ENCODE peak calls at places on chromosomes 1 and 21, in seven cellular contexts. One of them, this sample, is unnamed. For H3K27me3, the result is how much of the 10 kb centered on the place peaks cover.

GRCh38 chr1:152374451-152374850 is 14.6 kb upstream of the FLG2 start:
- DNase-seq in tibial nerve: no peak
- DNase-seq in upper lobe of left lung: no peak
- DNase-seq in heart left ventricle: peak
- DNase-seq in Peyer's patch: no peak
- DNase-seq in ovary: no peak
- DNase-seq in uterus: no peak
- DNase-seq in this sample: no peak

GRCh38 chr1:155029513-155030242 is 3.9 kb downstream of the DCST2 start:
- DNase-seq in heart left ventricle: no peak
- DNase-seq in upper lobe of left lung: no peak
- DNase-seq in uterus: no peak
- DNase-seq in ovary: no peak
- DNase-seq in Peyer's patch: no peak
- DNase-seq in tibial nerve: no peak
- DNase-seq in this sample: no peak

GRCh38 chr1:175287377-175287776 is 94.8 kb upstream of the KIAA0040 start:
- DNase-seq in uterus: no peak
- DNase-seq in tibial nerve: no peak
- DNase-seq in heart left ventricle: no peak
- DNase-seq in Peyer's patch: peak
- DNase-seq in upper lobe of left lung: no peak
- DNase-seq in ovary: no peak
- DNase-seq in this sample: no peak

GRCh38 chr21:45468051-45468970 is 63.3 kb downstream of the COL18A1 start:
- DNase-seq in tibial nerve: no peak
- DNase-seq in upper lobe of left lung: no peak
- DNase-seq in heart left ventricle: no peak
- DNase-seq in uterus: no peak
- DNase-seq in Peyer's patch: no peak
- DNase-seq in ovary: no peak
- DNase-seq in this sample: no peak

GRCh38 chr1:82492168-82492567 is 691.4 kb downstream of the ADGRL2 start:
- DNase-seq in upper lobe of left lung: no peak
- DNase-seq in tibial nerve: no peak
- DNase-seq in uterus: no peak
- DNase-seq in heart left ventricle: no peak
- DNase-seq in ovary: no peak
- DNase-seq in Peyer's patch: no peak
- DNase-seq in this sample: no peak

GRCh38 chr1:22665752-22666151 is 12.7 kb downstream of the C1QB start:
- DNase-seq in heart left ventricle: no peak
- DNase-seq in tibial nerve: no peak
- DNase-seq in ovary: peak
- DNase-seq in Peyer's patch: no peak
- DNase-seq in uterus: no peak
- DNase-seq in upper lobe of left lung: no peak
- DNase-seq in this sample: no peak

GRCh38 chr21:45162115-45162514 is 87.7 kb downstream of the ADARB1 start:
- DNase-seq in Peyer's patch: no peak
- DNase-seq in heart left ventricle: no peak
- DNase-seq in upper lobe of left lung: no peak
- DNase-seq in tibial nerve: no peak
- DNase-seq in uterus: no peak
- DNase-seq in ovary: no peak
- DNase-seq in this sample: no peak

GRCh38 chr21:42120056-42120903 is 49.2 kb downstream of the UMODL1 start:
- DNase-seq in heart left ventricle: no peak
- DNase-seq in Peyer's patch: peak
- DNase-seq in uterus: no peak
- DNase-seq in ovary: no peak
- DNase-seq in upper lobe of left lung: no peak
- DNase-seq in tibial nerve: no peak
- DNase-seq in this sample: no peak

GRCh38 chr1:96358057-96358456 is 363.5 kb upstream of the PTBP2 start:
- DNase-seq in Peyer's patch: no peak
- DNase-seq in tibial nerve: no peak
- DNase-seq in upper lobe of left lung: no peak
- DNase-seq in ovary: no peak
- DNase-seq in uterus: no peak
- DNase-seq in heart left ventricle: no peak
- DNase-seq in this sample: no peak

GRCh38 chr1:201016211-201016651 is 7.3 kb downstream of the KIF21B start:
- DNase-seq in upper lobe of left lung: peak
- DNase-seq in ovary: peak
- DNase-seq in uterus: no peak
- DNase-seq in tibial nerve: no peak
- DNase-seq in heart left ventricle: peak
- DNase-seq in Peyer's patch: no peak
- DNase-seq in this sample: no peak

GRCh38 chr1:37739222-37739621 is 25.7 kb downstream of the EPHA10 start:
- DNase-seq in Peyer's patch: no peak
- DNase-seq in heart left ventricle: no peak
- DNase-seq in ovary: no peak
- DNase-seq in tibial nerve: no peak
- DNase-seq in upper lobe of left lung: no peak
- DNase-seq in uterus: no peak
- DNase-seq in this sample: no peak

GRCh38 chr1:147748687-147749350 is 11.6 kb downstream of the GJA5 start:
- DNase-seq in uterus: no peak
- DNase-seq in tibial nerve: no peak
- DNase-seq in ovary: no peak
- DNase-seq in heart left ventricle: peak
- DNase-seq in upper lobe of left lung: no peak
- DNase-seq in Peyer's patch: no peak
- DNase-seq in this sample: no peak

GRCh38 chr1:245561659-245562234 is 407.0 kb downstream of the KIF26B start:
- DNase-seq in ovary: no peak
- DNase-seq in heart left ventricle: no peak
- DNase-seq in tibial nerve: no peak
- DNase-seq in uterus: no peak
- DNase-seq in Peyer's patch: no peak
- DNase-seq in upper lobe of left lung: no peak
- DNase-seq in this sample: no peak

GRCh38 chr1:189983156-189983555 is 494.5 kb downstream of the BRINP3 start:
- DNase-seq in Peyer's patch: no peak
- DNase-seq in heart left ventricle: no peak
- DNase-seq in ovary: no peak
- DNase-seq in upper lobe of left lung: no peak
- DNase-seq in tibial nerve: no peak
- DNase-seq in uterus: no peak
- DNase-seq in this sample: no peak

GRCh38 chr1:201254625-201255469 is 28.5 kb upstream of the PKP1 start:
- DNase-seq in tibial nerve: peak
- DNase-seq in Peyer's patch: peak
- DNase-seq in upper lobe of left lung: peak
- DNase-seq in ovary: no peak
- DNase-seq in heart left ventricle: peak
- DNase-seq in uterus: no peak
- DNase-seq in this sample: no peak

GRCh38 chr1:161069201-161069685 is 448 bp downstream of the ARHGAP30 start:
- DNase-seq in tibial nerve: no peak
- DNase-seq in Peyer's patch: peak
- DNase-seq in ovary: no peak
- DNase-seq in upper lobe of left lung: no peak
- DNase-seq in uterus: no peak
- DNase-seq in heart left ventricle: no peak
- DNase-seq in this sample: no peak

GRCh38 chr1:185317886-185318310 is 855 bp upstream of the IVNS1ABP start:
- DNase-seq in ovary: no peak
- DNase-seq in Peyer's patch: peak
- DNase-seq in upper lobe of left lung: peak
- DNase-seq in heart left ventricle: peak
- DNase-seq in uterus: no peak
- DNase-seq in tibial nerve: no peak
- DNase-seq in this sample: peak

GRCh38 chr21:36696640-36697472 is 2.1 kb upstream of the SIM2 start:
- DNase-seq in tibial nerve: no peak
- DNase-seq in upper lobe of left lung: no peak
- DNase-seq in Peyer's patch: no peak
- DNase-seq in uterus: no peak
- DNase-seq in ovary: no peak
- DNase-seq in heart left ventricle: no peak
- DNase-seq in this sample: no peak
- H3K27me3 ChIP-seq in tibial nerve: under half
- H3K27me3 ChIP-seq in upper lobe of left lung: half or more
- H3K27me3 ChIP-seq in Peyer's patch: under half
- H3K27me3 ChIP-seq in uterus: half or more
- H3K27me3 ChIP-seq in ovary: under half
- H3K27me3 ChIP-seq in heart left ventricle: half or more
- H3K27me3 ChIP-seq in this sample: under half

DNA sequence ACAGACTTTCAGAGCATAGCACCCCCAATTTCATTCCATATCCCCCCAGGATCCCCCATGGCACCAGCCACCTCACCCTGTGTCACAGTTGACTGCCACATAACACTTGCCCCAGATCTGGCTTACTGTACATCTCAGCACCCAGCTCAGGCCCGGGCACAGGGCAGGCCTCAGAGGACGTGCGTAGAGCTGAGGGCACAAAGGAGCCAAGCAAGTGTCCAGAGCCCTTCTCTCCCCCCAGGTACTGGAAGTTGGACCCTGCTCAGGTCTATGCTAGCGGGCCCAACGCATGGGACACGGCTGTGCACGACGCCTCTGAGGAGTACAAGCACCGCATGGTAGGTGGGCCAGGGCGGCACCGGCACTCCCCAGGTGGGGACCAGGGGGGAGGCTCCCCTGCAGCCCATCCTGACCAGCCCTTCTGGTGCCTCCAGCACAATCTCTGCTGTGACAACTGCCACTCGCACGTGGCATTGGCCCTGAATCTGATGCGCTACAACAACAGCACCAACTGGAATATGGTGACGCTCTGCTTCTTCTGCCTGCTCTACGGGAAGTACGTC is 8.0 kb upstream of the SYTL1 start:
- DNase-seq in uterus: no peak
- DNase-seq in upper lobe of left lung: no peak
- DNase-seq in ovary: no peak
- DNase-seq in heart left ventricle: no peak
- DNase-seq in tibial nerve: no peak
- DNase-seq in Peyer's patch: no peak
- DNase-seq in this sample: no peak
- TF ChIP-seq POLR2A in uterus: no peak
- TF ChIP-seq POLR2A in upper lobe of left lung: no peak
- TF ChIP-seq POLR2A in ovary: no peak
- TF ChIP-seq POLR2A in heart left ventricle: no peak
- TF ChIP-seq POLR2A in tibial nerve: no peak
- TF ChIP-seq POLR2A in Peyer's patch: no peak
- TF ChIP-seq POLR2A in this sample: no peak

GRCh38 chr1:203598736-203599135 is 27.9 kb upstream of the ATP2B4 start:
- DNase-seq in ovary: no peak
- DNase-seq in heart left ventricle: no peak
- DNase-seq in Peyer's patch: no peak
- DNase-seq in uterus: no peak
- DNase-seq in tibial nerve: no peak
- DNase-seq in upper lobe of left lung: no peak
- DNase-seq in this sample: no peak

GRCh38 chr1:203596673-203597072 is 30.0 kb upstream of the ATP2B4 start:
- DNase-seq in Peyer's patch: no peak
- DNase-seq in heart left ventricle: no peak
- DNase-seq in ovary: no peak
- DNase-seq in tibial nerve: no peak
- DNase-seq in upper lobe of left lung: no peak
- DNase-seq in uterus: no peak
- DNase-seq in this sample: no peak

GRCh38 chr1:203599875-203600781 is 26.5 kb upstream of the ATP2B4 start:
- DNase-seq in Peyer's patch: no peak
- DNase-seq in ovary: no peak
- DNase-seq in heart left ventricle: no peak
- DNase-seq in upper lobe of left lung: no peak
- DNase-seq in tibial nerve: no peak
- DNase-seq in uterus: peak
- DNase-seq in this sample: no peak

GRCh38 chr1:203600782-203601513 is 25.7 kb upstream of the ATP2B4 start:
- DNase-seq in upper lobe of left lung: no peak
- DNase-seq in ovary: no peak
- DNase-seq in Peyer's patch: no peak
- DNase-seq in heart left ventricle: no peak
- DNase-seq in uterus: peak
- DNase-seq in tibial nerve: no peak
- DNase-seq in this sample: no peak

GRCh38 chr1:203597386-203598040 is 29.1 kb upstream of the ATP2B4 start:
- DNase-seq in heart left ventricle: peak
- DNase-seq in tibial nerve: no peak
- DNase-seq in Peyer's patch: no peak
- DNase-seq in upper lobe of left lung: no peak
- DNase-seq in ovary: peak
- DNase-seq in uterus: peak
- DNase-seq in this sample: no peak
- H3K27me3 ChIP-seq in heart left ventricle: under half
- H3K27me3 ChIP-seq in tibial nerve: under half
- H3K27me3 ChIP-seq in Peyer's patch: under half
- H3K27me3 ChIP-seq in upper lobe of left lung: under half
- H3K27me3 ChIP-seq in ovary: under half
- H3K27me3 ChIP-seq in uterus: under half
- H3K27me3 ChIP-seq in this sample: under half

GRCh38 chr1:228120351-228121091 is 11.4 kb upstream of the MRPL55 start:
- DNase-seq in upper lobe of left lung: no peak
- DNase-seq in heart left ventricle: no peak
- DNase-seq in uterus: no peak
- DNase-seq in Peyer's patch: peak
- DNase-seq in ovary: no peak
- DNase-seq in tibial nerve: no peak
- DNase-seq in this sample: no peak
- TF ChIP-seq POLR2A in upper lobe of left lung: no peak
- TF ChIP-seq POLR2A in heart left ventricle: no peak
- TF ChIP-seq POLR2A in uterus: no peak
- TF ChIP-seq POLR2A in Peyer's patch: no peak
- TF ChIP-seq POLR2A in ovary: no peak
- TF ChIP-seq POLR2A in tibial nerve: no peak
- TF ChIP-seq POLR2A in this sample: no peak

GRCh38 chr1:205534444-205534985 is 30.0 kb downstream of the CDK18 start:
- DNase-seq in ovary: no peak
- DNase-seq in upper lobe of left lung: peak
- DNase-seq in Peyer's patch: no peak
- DNase-seq in heart left ventricle: peak
- DNase-seq in uterus: peak
- DNase-seq in tibial nerve: no peak
- DNase-seq in this sample: no peak
- H3K27me3 ChIP-seq in ovary: under half
- H3K27me3 ChIP-seq in upper lobe of left lung: under half
- H3K27me3 ChIP-seq in Peyer's patch: under half
- H3K27me3 ChIP-seq in heart left ventricle: under half
- H3K27me3 ChIP-seq in uterus: under half
- H3K27me3 ChIP-seq in tibial nerve: under half
- H3K27me3 ChIP-seq in this sample: under half

GRCh38 chr1:1421147-1421906 is at the start of gene ANKRD65:
- DNase-seq in ovary: no peak
- DNase-seq in heart left ventricle: no peak
- DNase-seq in upper lobe of left lung: peak
- DNase-seq in Peyer's patch: no peak
- DNase-seq in tibial nerve: no peak
- DNase-seq in uterus: no peak
- DNase-seq in this sample: no peak
- TF ChIP-seq POLR2A in ovary: no peak
- TF ChIP-seq POLR2A in heart left ventricle: no peak
- TF ChIP-seq POLR2A in upper lobe of left lung: no peak
- TF ChIP-seq POLR2A in Peyer's patch: no peak
- TF ChIP-seq POLR2A in tibial nerve: no peak
- TF ChIP-seq POLR2A in uterus: no peak
- TF ChIP-seq POLR2A in this sample: no peak

This sample was measured in esophagus squamous epithelium.